ENCODE peak calls at places on chromosomes 16 and 17, in five cellular contexts. D is astrocyte, W is dorsolateral prefrontal cortex, V is small intestine, F is iris pigment epithelial cell. U is an unnamed sample.
A peak's percentile ranks its signal among the peaks of the same experiment; 100 is the strongest.

GRCh38 chr16:22890976-22891375 is 77.0 kb downstream of the HS3ST2 start:
- DNase-seq in D (no peak), W (no peak), V (no peak), F (no peak), U (no peak)

GRCh38 chr17:47632991-47633390 is 16.7 kb upstream of the KPNB1 start:
- DNase-seq in D (no peak), W (no peak), V (no peak), F (no peak), U (no peak)

GRCh38 chr17:35041390-35041789 is 22.1 kb downstream of the RFFL start:
- DNase-seq in D (no peak), W (no peak), V (no peak), F (no peak), U (no peak)

GRCh38 chr17:80425835-80426426 is 11.0 kb downstream of the ENDOV start:
- DNase-seq in D (no peak), W (no peak), V (no peak), F (no peak), U (no peak)

GRCh38 chr17:32921013-32921412 is 6.9 kb upstream of the TMEM98 start:
- DNase-seq in D (no peak), W (no peak), V (no peak), F (no peak), U (no peak)

GRCh38 chr17:692116-692515 is 22.5 kb downstream of the VPS53 start:
- DNase-seq in D (peak; percentile 96), W (no peak), V (no peak), F (peak; percentile 95), U (peak; percentile 96)

GRCh38 chr17:35084987-35085386 is 21.5 kb upstream of the RFFL start:
- DNase-seq in D (peak; percentile 76), W (no peak), V (peak; percentile 63), F (peak; percentile 63), U (peak; percentile 40)

GRCh38 chr16:77063617-77064016 is 127.4 kb upstream of the MON1B start:
- DNase-seq in D (no peak), W (no peak), V (no peak), F (no peak), U (no peak)

GRCh38 chr17:20256144-20256543 is 211.2 kb downstream of the LGALS9B start:
- DNase-seq in D (no peak), W (no peak), V (no peak), F (no peak), U (no peak)

GRCh38 chr17:64783556-64784352 is 121.6 kb upstream of the SMURF2 start:
- DNase-seq in D (no peak), W (no peak), V (no peak), F (no peak), U (no peak)

GRCh38 chr17:78351449-78352006 is 8.3 kb downstream of the SOCS3 start:
- DNase-seq in D (peak; percentile 91), W (peak; percentile 90), V (no peak), F (peak; percentile 97), U (peak; percentile 100)

GRCh38 chr16:27529962-27530361 is 19.8 kb downstream of the GTF3C1 start:
- DNase-seq in D (peak; percentile 84), W (peak; percentile 58), V (no peak), F (peak; percentile 58), U (peak; percentile 88)

GRCh38 chr17:64242633-64243032 is 20.4 kb downstream of the TEX2 start:
- DNase-seq in D (no peak), W (no peak), V (no peak), F (no peak), U (no peak)

U was measured in fibroblast of lung.